ENCODE peak calls at places on chromosome 16, in nine cellular contexts. X is left ventricle myocardium inferior; C is neuronal stem cell; S is CD8-positive, alpha-beta memory T cell; E is mucosa of descending colon; Y is GM12878; W is GM23338; V is K562; Q is transverse colon. H is an unnamed sample. For H3K4me1, the result is how much of the 10 kb centered on the place peaks cover.

GRCh38 chr16:80526418-80527061 is 14.3 kb upstream of the DYNLRB2 start:
- DNase-seq in E (peak), Y (no peak), Q (peak), S (peak), V (peak), C (peak), X (no peak), W (peak), H (peak)

GRCh38 chr16:5615868-5616642 is 518.5 kb upstream of the EEF2KMT start:
- DNase-seq in S (no peak), E (peak), C (peak), Q (peak), X (peak), Y (no peak), W (peak), V (peak), H (peak)

GRCh38 chr16:2919511-2920255 is 8.0 kb downstream of the FLYWCH1 start:
- DNase-seq in Y (no peak), C (peak), W (peak), Q (peak), X (no peak), E (peak), V (peak), S (peak), H (peak)

GRCh38 chr16:69116911-69117310 is 11.5 kb downstream of the HAS3 start:
- DNase-seq in V (no peak), W (no peak), Y (no peak), E (no peak), Q (no peak), X (no peak), C (no peak), S (no peak), H (no peak)

GRCh38 chr16:16067127-16067526 is 117.7 kb downstream of the ABCC1 start:
- DNase-seq in C (no peak), Y (no peak), X (no peak), E (no peak), S (no peak), Q (peak), W (no peak), V (no peak), H (no peak)

GRCh38 chr16:23967018-23967417 is 131.2 kb downstream of the PRKCB start:
- DNase-seq in Q (no peak), S (no peak), V (peak), W (no peak), E (no peak), C (no peak), Y (no peak), X (no peak), H (no peak)

GRCh38 chr16:57893559-57894389 is 77.2 kb downstream of the CNGB1 start:
- DNase-seq in C (no peak), E (peak), V (no peak), X (no peak), Y (no peak), W (peak), S (no peak), Q (no peak), H (peak)

GRCh38 chr16:56242740-56243139 is 51.5 kb downstream of the GNAO1 start:
- DNase-seq in Q (no peak), W (no peak), S (no peak), E (no peak), X (no peak), Y (no peak), V (no peak), C (no peak), H (no peak)

GRCh38 chr16:68075980-68076379 is 9.2 kb upstream of the NFATC3 start:
- DNase-seq in S (no peak), V (no peak), Y (no peak), W (no peak), C (no peak), E (no peak), Q (no peak), X (no peak), H (no peak)

GRCh38 chr16:73176577-73177013 is 128.7 kb upstream of the ZFHX3 start:
- DNase-seq in X (no peak), W (no peak), S (no peak), V (no peak), Q (no peak), Y (no peak), E (peak), C (no peak), H (peak)

GRCh38 chr16:51035110-51035498 is 116.0 kb downstream of the SALL1 start:
- DNase-seq in S (no peak), W (peak), V (no peak), Y (no peak), X (no peak), E (no peak), Q (no peak), C (no peak), H (no peak)

GRCh38 chr16:89475144-89475543 is 15.2 kb downstream of the ANKRD11 start:
- DNase-seq in V (no peak), Y (no peak), S (no peak), E (no peak), W (peak), C (no peak), Q (no peak), X (no peak), H (no peak)
- H3K4me1 ChIP-seq in V (under half), Y (under half), S (half or more), E (under half), W (half or more), C (under half), Q (half or more), X (half or more), H (half or more)

DNA sequence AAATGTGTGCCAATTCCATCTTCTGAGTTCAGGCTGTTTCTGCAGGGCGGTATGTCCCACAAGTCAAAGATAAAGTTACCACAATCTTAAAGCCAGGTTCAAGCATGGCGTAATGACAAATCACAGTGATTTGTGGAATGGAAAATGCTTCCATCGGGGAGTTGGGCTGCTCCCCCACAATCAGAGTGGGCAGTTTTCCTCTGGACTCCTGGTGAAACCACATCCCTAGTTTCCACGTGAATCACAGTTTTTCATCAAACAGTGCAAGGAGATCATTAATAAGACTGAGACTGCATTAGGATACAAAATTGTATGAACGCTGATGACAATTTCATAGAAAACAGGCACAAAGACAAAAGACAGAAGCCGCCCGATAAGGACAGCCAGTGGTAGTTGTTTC is 3.5 kb downstream of the LITAF start:
- DNase-seq in E (no peak), W (no peak), S (no peak), X (no peak), Q (no peak), C (no peak), V (no peak), Y (no peak), H (no peak)
- H3K4me1 ChIP-seq in E (under half), W (under half), S (half or more), X (half or more), Q (half or more), C (under half), V (under half), Y (under half), H (under half)

DNA sequence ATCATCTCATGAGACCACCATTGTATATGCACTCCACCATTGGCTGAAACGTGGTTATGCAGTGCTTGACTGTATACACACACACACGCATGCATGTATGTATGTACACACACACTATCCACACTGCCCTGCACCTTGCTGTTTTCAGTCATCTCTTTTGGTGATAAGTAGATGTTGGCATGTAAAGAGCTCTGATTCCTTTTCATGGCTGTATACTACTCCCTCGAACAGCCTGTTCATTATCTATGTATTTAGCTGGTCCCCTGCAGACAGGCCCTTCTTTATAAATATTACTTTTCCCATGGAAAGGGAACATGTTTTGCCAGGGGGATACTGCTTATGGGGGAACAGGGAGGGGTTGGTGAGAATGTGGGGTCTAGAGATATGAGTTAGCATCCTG is 349.4 kb downstream of the FOXL1 start:
- DNase-seq in C (no peak), S (no peak), E (no peak), X (no peak), V (no peak), W (no peak), Q (no peak), Y (no peak), H (no peak)
- H3K4me1 ChIP-seq in C (under half), S (under half), E (under half), X (under half), V (under half), W (under half), Q (under half), Y (under half), H (under half)

GRCh38 chr16:84725481-84726078 is 25.8 kb downstream of the USP10 start:
- DNase-seq in Y (no peak), W (no peak), Q (no peak), E (no peak), C (no peak), V (no peak), S (no peak), X (no peak), H (no peak)

GRCh38 chr16:84724619-84725307 is 25.0 kb downstream of the USP10 start:
- DNase-seq in W (no peak), Y (no peak), X (no peak), Q (no peak), C (no peak), S (no peak), E (no peak), V (no peak), H (no peak)

GRCh38 chr16:84720180-84720579 is 20.4 kb downstream of the USP10 start:
- DNase-seq in W (no peak), Q (no peak), C (no peak), E (no peak), X (no peak), S (no peak), V (no peak), Y (no peak), H (no peak)

GRCh38 chr16:84726079-84726669 is 26.4 kb downstream of the USP10 start:
- DNase-seq in Q (peak), W (peak), V (peak), Y (no peak), C (peak), X (peak), E (peak), S (peak), H (peak)

DNA sequence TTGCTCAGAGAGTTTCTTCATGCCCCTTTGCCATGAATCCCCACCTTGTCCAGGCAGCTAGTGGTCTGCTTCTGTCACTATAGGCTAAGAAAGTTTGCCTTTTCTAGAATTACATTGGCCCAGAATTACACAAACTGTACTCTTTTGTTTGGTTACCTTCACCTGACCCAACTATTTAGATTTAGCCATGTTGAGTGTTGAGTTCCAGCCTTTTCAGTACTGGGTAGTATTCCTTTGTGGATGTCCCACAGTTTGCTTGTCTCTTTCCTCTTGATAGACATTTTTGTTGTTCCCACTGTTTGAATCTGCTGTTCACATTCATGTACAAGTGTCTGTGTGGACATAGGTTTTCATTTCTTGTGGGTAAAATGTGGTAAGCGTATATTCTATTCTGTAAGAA is 22.3 kb downstream of the USP10 start:
- DNase-seq in E (no peak), W (no peak), C (no peak), V (no peak), X (no peak), S (no peak), Q (no peak), Y (no peak), H (no peak)
- H3K4me1 ChIP-seq in E (under half), W (half or more), C (under half), V (under half), X (half or more), S (under half), Q (under half), Y (under half), H (under half)

GRCh38 chr16:27325736-27326135 is 12.0 kb downstream of the IL4R start:
- DNase-seq in E (no peak), S (no peak), V (no peak), Y (no peak), Q (no peak), C (no peak), X (no peak), W (no peak), H (no peak)

GRCh38 chr16:27327586-27327915 is 13.8 kb downstream of the IL4R start:
- DNase-seq in C (no peak), Y (no peak), Q (no peak), E (no peak), W (no peak), V (no peak), S (no peak), X (no peak), H (no peak)

GRCh38 chr16:27324851-27325301 is 11.1 kb downstream of the IL4R start:
- DNase-seq in E (no peak), Q (peak), V (no peak), Y (no peak), W (peak), C (no peak), S (no peak), X (no peak), H (no peak)

GRCh38 chr16:27326738-27327585 is 13.2 kb downstream of the IL4R start:
- DNase-seq in S (no peak), W (peak), E (peak), X (peak), Y (no peak), C (no peak), V (no peak), Q (peak), H (peak)

GRCh38 chr16:27326251-27326650 is 12.5 kb downstream of the IL4R start:
- DNase-seq in V (no peak), E (no peak), S (no peak), X (no peak), Q (no peak), C (no peak), W (no peak), Y (no peak), H (no peak)
- H3K4me1 ChIP-seq in V (under half), E (half or more), S (half or more), X (half or more), Q (half or more), C (under half), W (half or more), Y (under half), H (under half)

DNA sequence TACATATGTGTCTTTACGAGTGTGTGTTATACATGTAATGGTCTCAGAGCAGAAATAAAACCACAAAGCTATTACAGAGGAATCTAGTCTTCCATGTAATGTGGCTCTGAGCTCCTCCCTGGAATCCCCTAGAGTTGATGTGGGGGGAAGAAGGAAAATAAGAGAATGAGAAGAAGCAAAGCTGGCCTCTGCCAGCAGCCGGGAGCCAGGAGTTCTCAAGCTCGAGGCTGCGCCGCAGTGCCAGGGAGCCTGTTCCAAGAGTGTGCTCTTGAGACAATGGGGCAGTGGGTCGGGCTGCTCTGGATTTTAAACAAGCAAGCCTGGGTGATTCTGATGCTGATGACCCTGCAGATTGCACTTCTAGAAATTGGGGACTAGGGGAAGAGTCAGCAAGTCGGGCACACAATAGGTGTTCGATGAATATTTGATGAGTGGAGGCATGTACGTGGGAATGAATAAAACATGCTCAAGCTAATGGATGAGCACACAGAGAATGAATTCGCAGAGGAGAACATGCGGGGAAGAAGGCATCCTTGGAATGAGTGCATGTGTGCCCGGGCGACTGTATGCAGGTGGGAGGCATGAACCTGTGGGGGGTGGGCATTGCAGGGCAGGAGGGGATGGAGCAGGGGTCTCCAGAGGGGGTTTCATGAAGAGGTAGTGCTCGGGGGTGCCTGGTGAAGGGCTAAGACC is 119.9 kb downstream of the CMIP start:
- DNase-seq in W (no peak), X (no peak), C (no peak), V (no peak), Y (no peak), S (no peak), Q (no peak), E (no peak), H (no peak)
- H3K4me1 ChIP-seq in W (under half), X (under half), C (under half), V (under half), Y (under half), S (under half), Q (under half), E (under half), H (under half)

GRCh38 chr16:81778861-81779539 is at the start of gene PLCG2:
- DNase-seq in E (peak), V (peak), C (peak), Q (peak), S (peak), W (peak), X (peak), Y (no peak), H (peak)
- H3K4me1 ChIP-seq in E (under half), V (under half), C (under half), Q (under half), S (under half), W (under half), X (under half), Y (under half), H (under half)